ENCODE peak calls at places on chromosomes 13 and 19, in nine cellular contexts. P, E, H, X, A, T, O, W and Q are unnamed samples.

GRCh38 chr19:591099-591958 is 1.6 kb downstream of the HCN2 start:
- DNase-seq in A (no peak), E (peak; percentile 36), P (peak; percentile 68), W (no peak), X (peak; percentile 84), O (no peak), H (no peak), T (no peak), Q (no peak)

GRCh38 chr13:81745391-81745790 is 1404.5 kb upstream of the SPRY2 start:
- DNase-seq in P (no peak), H (no peak), T (no peak), O (no peak), E (no peak), X (no peak), A (no peak), W (no peak), Q (no peak)

GRCh38 chr19:32308436-32309077 is 36.9 kb upstream of the ZNF507 start:
- DNase-seq in W (no peak), P (no peak), X (no peak), A (no peak), H (no peak), T (no peak), O (no peak), E (no peak), Q (no peak)

GRCh38 chr19:58557253-58558065 is 952 bp downstream of the UBE2M start:
- DNase-seq in P (no peak), X (no peak), T (no peak), H (no peak), O (no peak), E (no peak), W (no peak), A (no peak), Q (no peak)

GRCh38 chr13:100565291-100565690 is 23.3 kb downstream of the GGACT start:
- DNase-seq in O (no peak), H (no peak), P (no peak), W (no peak), X (no peak), A (no peak), E (no peak), T (no peak), Q (no peak)

GRCh38 chr19:17797397-17798201 is 2.7 kb downstream of the B3GNT3 start:
- DNase-seq in X (no peak), W (no peak), P (no peak), E (peak; percentile 98), T (no peak), O (no peak), H (no peak), A (no peak), Q (no peak)

GRCh38 chr13:33722216-33722900 is 95.6 kb upstream of the RFC3 start:
- DNase-seq in T (no peak), P (no peak), E (no peak), H (no peak), O (peak; percentile 23), W (no peak), A (no peak), X (no peak), Q (no peak)

GRCh38 chr13:36858285-36858684 is 39.3 kb downstream of the RFXAP start:
- DNase-seq in T (peak; percentile 15), W (no peak), P (peak; percentile 87), H (no peak), E (peak; percentile 73), O (peak; percentile 66), X (peak; percentile 80), A (no peak), Q (peak; percentile 27)

GRCh38 chr19:48724796-48725753 is 5.5 kb upstream of the MAMSTR start:
- DNase-seq in W (peak; percentile 71), A (peak; percentile 88), H (no peak), X (peak; percentile 66), E (peak; percentile 50), P (peak; percentile 92), O (peak; percentile 90), T (peak; percentile 63), Q (no peak)

GRCh38 chr19:53519431-53519830 is 18.5 kb upstream of the ZNF331 start:
- DNase-seq in O (no peak), A (no peak), E (no peak), T (no peak), X (no peak), W (peak; percentile 77), H (no peak), P (no peak), Q (no peak)

GRCh38 chr13:20711301-20712044 is 8.0 kb downstream of the IL17D start:
- DNase-seq in E (no peak), T (no peak), P (peak; percentile 86), O (no peak), W (no peak), H (no peak), X (no peak), A (no peak), Q (no peak)

GRCh38 chr19:29741776-29742175 is 26.7 kb upstream of the C19orf12 start:
- DNase-seq in H (no peak), X (no peak), E (no peak), T (no peak), O (no peak), A (no peak), W (no peak), P (no peak), Q (peak; percentile 75)

GRCh38 chr13:35485451-35485850 is 9.0 kb upstream of the MAB21L1 start:
- DNase-seq in X (no peak), O (no peak), H (no peak), W (no peak), P (no peak), T (no peak), E (no peak), A (no peak), Q (no peak)

GRCh38 chr13:80337706-80338105 is 3.2 kb downstream of the SPRY2 start:
- DNase-seq in O (peak; percentile 49), E (no peak), T (no peak), W (no peak), H (no peak), P (no peak), X (no peak), A (no peak), Q (no peak)

GRCh38 chr19:39481229-39481545 is 549 bp downstream of the TIMM50 start:
- DNase-seq in E (no peak), A (no peak), H (no peak), O (no peak), T (no peak), P (peak; percentile 17), W (no peak), X (no peak), Q (no peak)

GRCh38 chr13:85659493-85659892 is 139.7 kb downstream of the SLITRK6 start:
- DNase-seq in H (no peak), O (no peak), X (no peak), P (no peak), W (no peak), E (peak; percentile 56), T (no peak), A (no peak), Q (no peak)

GRCh38 chr19:13398780-13399726 is 107.2 kb downstream of the CACNA1A start:
- DNase-seq in E (peak; percentile 99), W (no peak), O (peak; percentile 93), T (peak; percentile 75), X (no peak), P (no peak), A (peak; percentile 74), H (no peak), Q (no peak)

DNA sequence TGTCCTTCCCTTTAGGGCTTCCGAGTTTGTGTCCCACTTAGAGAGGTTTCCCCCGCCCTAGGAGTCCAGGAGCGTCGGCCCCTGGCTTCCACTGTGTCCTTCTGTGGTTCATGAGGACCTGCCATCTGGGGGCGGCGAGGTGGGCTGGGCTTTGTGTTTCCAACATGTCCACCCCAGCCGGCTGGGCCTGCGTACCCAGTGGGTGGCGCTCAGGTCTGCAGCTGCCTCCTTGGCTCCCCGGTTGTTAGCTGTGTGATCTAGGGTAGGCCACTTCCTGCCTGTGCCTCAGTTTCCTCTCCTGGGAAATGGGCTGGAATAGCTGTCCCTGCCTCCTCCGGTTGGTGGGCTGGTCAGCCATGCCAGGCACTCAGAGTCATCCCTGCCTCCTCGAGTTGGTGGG is 28.4 kb downstream of the KDM4B start:
- DNase-seq in O (no peak), E (no peak), X (no peak), W (no peak), P (no peak), T (no peak), H (no peak), A (no peak), Q (no peak)
- H3K4me3 ChIP-seq in O (no peak overlapping the region), E (no peak overlapping the region), X (no peak overlapping the region), W (no peak overlapping the region), P (no peak overlapping the region), T (no peak overlapping the region), H (no peak overlapping the region), A (no peak overlapping the region), Q (no peak overlapping the region)

GRCh38 chr13:53198017-53198416 is 169.4 kb downstream of the OLFM4 start:
- DNase-seq in H (no peak), P (peak; percentile 46), T (no peak), A (no peak), W (no peak), E (no peak), O (no peak), X (peak; percentile 28), Q (no peak)
- TF ChIP-seq CTCF in H (no peak), P (peak; percentile 35), T (no peak), A (no peak), W (no peak), E (no peak), O (no peak), X (no peak), Q (peak; percentile 43)

GRCh38 chr19:9834302-9834725 is 804 bp upstream of the PIN1 start:
- DNase-seq in O (no peak), H (no peak), A (no peak), T (no peak), E (no peak), P (no peak), X (no peak), W (no peak), Q (no peak)
- H3K4me3 ChIP-seq in O (peak overlapping the region; percentile 73), H (peak overlapping the region; percentile 95), A (peak overlapping the region; percentile 80), T (peak overlapping the region; percentile 87), E (peak overlapping the region; percentile 99), P (peak overlapping the region; percentile 55), X (peak overlapping the region; percentile 18), W (peak overlapping the region; percentile 87), Q (peak overlapping the region; percentile 80)

GRCh38 chr19:40776966-40777794 is 867 bp upstream of the RAB4B start:
- DNase-seq in A (peak; percentile 95), H (peak; percentile 87), W (peak; percentile 82), T (peak; percentile 80), P (peak; percentile 96), X (peak; percentile 93), O (peak; percentile 95), E (peak; percentile 85), Q (peak; percentile 40)
- TF ChIP-seq CTCF in A (peak; percentile 2), H (no peak), W (no peak), T (no peak), P (no peak), X (no peak), O (no peak), E (no peak), Q (no peak)

GRCh38 chr19:46466536-46467199 is 4.7 kb downstream of the PNMA8A start:
- DNase-seq in T (peak; percentile 80), E (peak; percentile 73), X (no peak), P (no peak), O (peak; percentile 91), W (peak; percentile 75), A (peak; percentile 75), H (no peak), Q (no peak)
- H3K4me3 ChIP-seq in T (no peak overlapping the region), E (peak overlapping the region; percentile 47), X (no peak overlapping the region), P (no peak overlapping the region), O (no peak overlapping the region), W (peak overlapping the region; percentile 7), A (no peak overlapping the region), H (peak overlapping the region; percentile 43), Q (no peak overlapping the region)

GRCh38 chr13:50692396-50692915 is 151.0 kb downstream of the DLEU7 start:
- DNase-seq in O (no peak), T (no peak), E (no peak), X (no peak), W (no peak), H (no peak), P (no peak), A (no peak), Q (no peak)
- TF ChIP-seq CTCF in O (no peak), T (no peak), E (no peak), X (no peak), W (no peak), H (no peak), P (no peak), A (no peak), Q (no peak)